ENCODE peak calls at places on chromosomes 1 and 21, in nine cellular contexts. One of them, this sample, is unnamed.

GRCh38 chr1:76129731-76130130 is 55.2 kb downstream of the ST6GALNAC3 start:
- DNase-seq in Kasumi-1: no peak
- DNase-seq in endothelial cell: no peak
- DNase-seq in NCI-H510A: no peak
- DNase-seq in AG08396: no peak
- DNase-seq in ACHN: no peak
- DNase-seq in AML-193: no peak
- DNase-seq in H1: no peak
- DNase-seq in HTR-8/SVneo: no peak
- DNase-seq in this sample: no peak

GRCh38 chr1:46198026-46198826 is at the start of gene POMGNT1:
- DNase-seq in Kasumi-1: peak; percentile 48
- DNase-seq in endothelial cell: peak; percentile 72
- DNase-seq in NCI-H510A: peak; percentile 29
- DNase-seq in AG08396: peak; percentile 96
- DNase-seq in AML-193: peak; percentile 39
- DNase-seq in ACHN: peak; percentile 67
- DNase-seq in H1: no peak
- DNase-seq in HTR-8/SVneo: peak; percentile 63
- DNase-seq in this sample: peak; percentile 95

GRCh38 chr1:72170246-72170645 is 112.1 kb downstream of the NEGR1 start:
- DNase-seq in NCI-H510A: no peak
- DNase-seq in Kasumi-1: no peak
- DNase-seq in endothelial cell: no peak
- DNase-seq in H1: no peak
- DNase-seq in AML-193: no peak
- DNase-seq in ACHN: no peak
- DNase-seq in HTR-8/SVneo: no peak
- DNase-seq in AG08396: no peak
- DNase-seq in this sample: no peak

GRCh38 chr1:154324669-154325582 is at the start of gene ATP8B2:
- DNase-seq in AML-193: peak; percentile 24
- DNase-seq in endothelial cell: peak; percentile 86
- DNase-seq in Kasumi-1: peak; percentile 62
- DNase-seq in HTR-8/SVneo: peak; percentile 81
- DNase-seq in NCI-H510A: peak; percentile 68
- DNase-seq in ACHN: peak; percentile 82
- DNase-seq in AG08396: peak; percentile 86
- DNase-seq in H1: peak; percentile 54
- DNase-seq in this sample: peak; percentile 86

GRCh38 chr1:24152631-24153494 is 9.9 kb upstream of the IL22RA1 start:
- DNase-seq in endothelial cell: no peak
- DNase-seq in HTR-8/SVneo: no peak
- DNase-seq in NCI-H510A: no peak
- DNase-seq in AML-193: no peak
- DNase-seq in AG08396: no peak
- DNase-seq in H1: no peak
- DNase-seq in Kasumi-1: no peak
- DNase-seq in ACHN: no peak
- DNase-seq in this sample: no peak

GRCh38 chr1:68051475-68051874 is 1.0 kb upstream of the DIRAS3 start:
- DNase-seq in ACHN: no peak
- DNase-seq in H1: no peak
- DNase-seq in AML-193: no peak
- DNase-seq in HTR-8/SVneo: peak; percentile 45
- DNase-seq in endothelial cell: peak; percentile 58
- DNase-seq in AG08396: peak; percentile 73
- DNase-seq in Kasumi-1: no peak
- DNase-seq in NCI-H510A: no peak
- DNase-seq in this sample: no peak

GRCh38 chr1:84406209-84406917 is 8.1 kb downstream of the DNASE2B start:
- DNase-seq in Kasumi-1: no peak
- DNase-seq in HTR-8/SVneo: no peak
- DNase-seq in AML-193: no peak
- DNase-seq in H1: no peak
- DNase-seq in endothelial cell: no peak
- DNase-seq in NCI-H510A: no peak
- DNase-seq in AG08396: peak; percentile 10
- DNase-seq in ACHN: no peak
- DNase-seq in this sample: no peak

GRCh38 chr1:160539896-160540858 is 17.1 kb upstream of the SLAMF6 start:
- DNase-seq in endothelial cell: peak; percentile 80
- DNase-seq in AG08396: no peak
- DNase-seq in ACHN: no peak
- DNase-seq in NCI-H510A: no peak
- DNase-seq in Kasumi-1: peak; percentile 97
- DNase-seq in AML-193: peak; percentile 68
- DNase-seq in H1: no peak
- DNase-seq in HTR-8/SVneo: no peak
- DNase-seq in this sample: peak; percentile 92

GRCh38 chr21:45507888-45508508 is 34.2 kb downstream of the SLC19A1 start:
- DNase-seq in AG08396: no peak
- DNase-seq in ACHN: no peak
- DNase-seq in endothelial cell: no peak
- DNase-seq in H1: no peak
- DNase-seq in NCI-H510A: no peak
- DNase-seq in AML-193: no peak
- DNase-seq in Kasumi-1: no peak
- DNase-seq in HTR-8/SVneo: no peak
- DNase-seq in this sample: no peak

GRCh38 chr1:57112148-57112547 is 146.3 kb upstream of the C8B start:
- DNase-seq in AML-193: no peak
- DNase-seq in HTR-8/SVneo: no peak
- DNase-seq in H1: no peak
- DNase-seq in AG08396: no peak
- DNase-seq in endothelial cell: no peak
- DNase-seq in NCI-H510A: no peak
- DNase-seq in Kasumi-1: no peak
- DNase-seq in ACHN: no peak
- DNase-seq in this sample: no peak

GRCh38 chr1:27017206-27017605 is 4.6 kb upstream of the TENT5B start:
- DNase-seq in H1: no peak
- DNase-seq in Kasumi-1: no peak
- DNase-seq in NCI-H510A: no peak
- DNase-seq in AG08396: no peak
- DNase-seq in ACHN: no peak
- DNase-seq in AML-193: no peak
- DNase-seq in endothelial cell: no peak
- DNase-seq in HTR-8/SVneo: no peak
- DNase-seq in this sample: no peak